ENCODE peak calls at places on chromosomes 5 and 9, in nine cellular contexts. G, P, A, D, J, B, C, F and U are unnamed samples.

GRCh38 chr5:145574889-145575573 is 260.1 kb downstream of the PRELID2 start:
- DNase-seq in J (no peak), F (no peak), A (no peak), G (no peak), P (no peak), B (no peak), D (no peak), C (no peak), U (no peak)

GRCh38 chr9:114869845-114870244 is 60.5 kb downstream of the TNFSF8 start:
- DNase-seq in G (no peak), P (peak), C (no peak), B (no peak), J (no peak), F (no peak), A (no peak), D (no peak), U (no peak)

GRCh38 chr5:5350101-5350500 is 72.4 kb upstream of the ICE1 start:
- DNase-seq in F (no peak), B (peak), J (no peak), D (no peak), C (no peak), A (no peak), G (no peak), P (no peak), U (no peak)

GRCh38 chr5:93929146-93929545 is 187.7 kb upstream of the POU5F2 start:
- DNase-seq in G (no peak), F (no peak), A (no peak), D (no peak), B (peak), J (no peak), C (no peak), P (no peak), U (peak)

GRCh38 chr5:16568875-16569580 is 47.8 kb downstream of the RETREG1 start:
- DNase-seq in P (no peak), C (no peak), B (peak), A (no peak), G (no peak), D (no peak), F (peak), J (no peak), U (peak)

GRCh38 chr5:179486596-179487051 is 63.7 kb upstream of the RUFY1 start:
- DNase-seq in F (no peak), P (no peak), D (no peak), C (no peak), J (no peak), G (no peak), B (no peak), A (no peak), U (peak)

GRCh38 chr9:69546265-69546664 is 125.9 kb downstream of the APBA1 start:
- DNase-seq in C (no peak), P (peak), F (no peak), G (no peak), J (no peak), D (no peak), A (no peak), B (peak), U (peak)

GRCh38 chr9:1125741-1126140 is 75.6 kb downstream of the DMRT2 start:
- DNase-seq in B (peak), G (no peak), F (no peak), J (no peak), D (no peak), A (no peak), P (no peak), C (no peak), U (no peak)

GRCh38 chr9:130263601-130264413 is 1.8 kb upstream of the HMCN2 start:
- DNase-seq in P (no peak), G (no peak), C (no peak), B (no peak), D (no peak), A (peak), J (no peak), F (no peak), U (peak)

GRCh38 chr9:129336601-129337286 is 158.7 kb upstream of the IER5L start:
- DNase-seq in F (peak), A (no peak), D (peak), J (no peak), P (peak), G (no peak), B (peak), C (peak), U (no peak)

GRCh38 chr5:95619518-95620029 is 313 bp upstream of the GPR150 start:
- DNase-seq in A (no peak), P (no peak), C (no peak), B (no peak), F (no peak), J (no peak), G (no peak), D (no peak), U (no peak)

GRCh38 chr9:33133186-33133585 is 34.0 kb downstream of the B4GALT1 start:
- DNase-seq in A (peak), P (no peak), F (no peak), G (no peak), B (no peak), J (no peak), D (no peak), C (no peak), U (peak)